ENCODE peak calls at places on chromosomes 4 and X, in four cellular contexts. One of them, this sample, is unnamed.

GRCh38 chr4:1049591-1049905 is 38.1 kb downstream of the FGFRL1 start:
- DNase-seq in stimulated activated naive CD8-positive, alpha-beta T cell treated with anti-CD3 and anti-CD28 coated beads, Interleukin-15, amount 100 ng/mL, for 72 hours: peak
- DNase-seq in NCI-H345: peak
- DNase-seq in T47D: no peak
- DNase-seq in this sample: no peak

GRCh38 chrX:48648299-48648698 is 35.3 kb upstream of the WAS start:
- DNase-seq in stimulated activated naive CD8-positive, alpha-beta T cell treated with anti-CD3 and anti-CD28 coated beads, Interleukin-15, amount 100 ng/mL, for 72 hours: peak
- DNase-seq in NCI-H345: peak
- DNase-seq in T47D: no peak
- DNase-seq in this sample: peak

GRCh38 chr4:54560513-54560912 is 97.2 kb upstream of the KIT start:
- DNase-seq in stimulated activated naive CD8-positive, alpha-beta T cell treated with anti-CD3 and anti-CD28 coated beads, Interleukin-15, amount 100 ng/mL, for 72 hours: no peak
- DNase-seq in T47D: no peak
- DNase-seq in NCI-H345: no peak
- DNase-seq in this sample: no peak

GRCh38 chr4:25926473-25926872 is 12.5 kb downstream of the SMIM20 start:
- DNase-seq in stimulated activated naive CD8-positive, alpha-beta T cell treated with anti-CD3 and anti-CD28 coated beads, Interleukin-15, amount 100 ng/mL, for 72 hours: peak
- DNase-seq in NCI-H345: peak
- DNase-seq in T47D: no peak
- DNase-seq in this sample: no peak

GRCh38 chr4:88599298-88599697 is 7.0 kb downstream of the HERC3 start:
- DNase-seq in NCI-H345: no peak
- DNase-seq in stimulated activated naive CD8-positive, alpha-beta T cell treated with anti-CD3 and anti-CD28 coated beads, Interleukin-15, amount 100 ng/mL, for 72 hours: no peak
- DNase-seq in T47D: no peak
- DNase-seq in this sample: no peak

GRCh38 chrX:134990475-134991473 is at the start of gene SMIM10:
- DNase-seq in T47D: no peak
- DNase-seq in NCI-H345: no peak
- DNase-seq in stimulated activated naive CD8-positive, alpha-beta T cell treated with anti-CD3 and anti-CD28 coated beads, Interleukin-15, amount 100 ng/mL, for 72 hours: peak
- DNase-seq in this sample: no peak

GRCh38 chrX:68177542-68177941 is 255.8 kb downstream of the OPHN1 start:
- DNase-seq in NCI-H345: no peak
- DNase-seq in stimulated activated naive CD8-positive, alpha-beta T cell treated with anti-CD3 and anti-CD28 coated beads, Interleukin-15, amount 100 ng/mL, for 72 hours: no peak
- DNase-seq in T47D: no peak
- DNase-seq in this sample: no peak

GRCh38 chrX:13742397-13743176 is 8.0 kb downstream of the OFD1 start:
- DNase-seq in NCI-H345: no peak
- DNase-seq in T47D: no peak
- DNase-seq in stimulated activated naive CD8-positive, alpha-beta T cell treated with anti-CD3 and anti-CD28 coated beads, Interleukin-15, amount 100 ng/mL, for 72 hours: peak
- DNase-seq in this sample: no peak

GRCh38 chr4:112517911-112518310 is 1.9 kb upstream of the NEUROG2 start:
- DNase-seq in stimulated activated naive CD8-positive, alpha-beta T cell treated with anti-CD3 and anti-CD28 coated beads, Interleukin-15, amount 100 ng/mL, for 72 hours: no peak
- DNase-seq in NCI-H345: no peak
- DNase-seq in T47D: no peak
- DNase-seq in this sample: no peak

GRCh38 chr4:141724646-141725045 is 88.3 kb downstream of the IL15 start:
- DNase-seq in T47D: no peak
- DNase-seq in NCI-H345: no peak
- DNase-seq in stimulated activated naive CD8-positive, alpha-beta T cell treated with anti-CD3 and anti-CD28 coated beads, Interleukin-15, amount 100 ng/mL, for 72 hours: no peak
- DNase-seq in this sample: no peak

GRCh38 chrX:46649421-46650260 is 76.1 kb downstream of the CHST7 start:
- DNase-seq in T47D: no peak
- DNase-seq in stimulated activated naive CD8-positive, alpha-beta T cell treated with anti-CD3 and anti-CD28 coated beads, Interleukin-15, amount 100 ng/mL, for 72 hours: no peak
- DNase-seq in NCI-H345: peak
- DNase-seq in this sample: no peak

GRCh38 chr4:122602277-122603142 is 18.4 kb downstream of the IL21 start:
- DNase-seq in stimulated activated naive CD8-positive, alpha-beta T cell treated with anti-CD3 and anti-CD28 coated beads, Interleukin-15, amount 100 ng/mL, for 72 hours: no peak
- DNase-seq in T47D: no peak
- DNase-seq in NCI-H345: no peak
- DNase-seq in this sample: peak

GRCh38 chr4:88792268-88792781 is 94.7 kb upstream of the NAP1L5 start:
- DNase-seq in stimulated activated naive CD8-positive, alpha-beta T cell treated with anti-CD3 and anti-CD28 coated beads, Interleukin-15, amount 100 ng/mL, for 72 hours: peak
- DNase-seq in T47D: no peak
- DNase-seq in NCI-H345: no peak
- DNase-seq in this sample: no peak

GRCh38 chr4:147777456-147778091 is 45.7 kb downstream of the ARHGAP10 start:
- DNase-seq in T47D: no peak
- DNase-seq in stimulated activated naive CD8-positive, alpha-beta T cell treated with anti-CD3 and anti-CD28 coated beads, Interleukin-15, amount 100 ng/mL, for 72 hours: no peak
- DNase-seq in NCI-H345: no peak
- DNase-seq in this sample: peak

GRCh38 chr4:136558940-136559494 is 973.3 kb downstream of the PCDH18 start:
- DNase-seq in T47D: no peak
- DNase-seq in stimulated activated naive CD8-positive, alpha-beta T cell treated with anti-CD3 and anti-CD28 coated beads, Interleukin-15, amount 100 ng/mL, for 72 hours: no peak
- DNase-seq in NCI-H345: no peak
- DNase-seq in this sample: no peak

GRCh38 chrX:23369037-23369436 is 34.4 kb downstream of the PTCHD1 start:
- DNase-seq in T47D: no peak
- DNase-seq in NCI-H345: no peak
- DNase-seq in stimulated activated naive CD8-positive, alpha-beta T cell treated with anti-CD3 and anti-CD28 coated beads, Interleukin-15, amount 100 ng/mL, for 72 hours: no peak
- DNase-seq in this sample: no peak

GRCh38 chr4:89299153-89299789 is 8.3 kb downstream of the GPRIN3 start:
- DNase-seq in stimulated activated naive CD8-positive, alpha-beta T cell treated with anti-CD3 and anti-CD28 coated beads, Interleukin-15, amount 100 ng/mL, for 72 hours: no peak
- DNase-seq in NCI-H345: no peak
- DNase-seq in T47D: no peak
- DNase-seq in this sample: peak